ENCODE peak calls at places on chromosomes 7 and 10, in four cellular contexts. One of them, this sample, is unnamed.

GRCh38 chr10:51422311-51423120 is 276.9 kb downstream of the CSTF2T start:
- DNase-seq in heart right ventricle: peak; percentile 24
- DNase-seq in psoas muscle: peak; percentile 44
- DNase-seq in body of pancreas: peak; percentile 68
- DNase-seq in this sample: peak; percentile 51

GRCh38 chr10:16989826-16990293 is 139.8 kb downstream of the CUBN start:
- DNase-seq in heart right ventricle: no peak
- DNase-seq in psoas muscle: no peak
- DNase-seq in body of pancreas: no peak
- DNase-seq in this sample: no peak

GRCh38 chr7:51357821-51358220 is 41.2 kb upstream of the COBL start:
- DNase-seq in heart right ventricle: no peak
- DNase-seq in psoas muscle: no peak
- DNase-seq in body of pancreas: no peak
- DNase-seq in this sample: no peak

GRCh38 chr10:28801869-28802268 is 124.5 kb downstream of the BAMBI start:
- DNase-seq in heart right ventricle: no peak
- DNase-seq in psoas muscle: no peak
- DNase-seq in body of pancreas: no peak
- DNase-seq in this sample: no peak

GRCh38 chr7:131546583-131547111 is 9.8 kb downstream of the PODXL start:
- DNase-seq in heart right ventricle: no peak
- DNase-seq in psoas muscle: no peak
- DNase-seq in body of pancreas: no peak
- DNase-seq in this sample: no peak

GRCh38 chr7:20596653-20597052 is 18.8 kb upstream of the ABCB5 start:
- DNase-seq in heart right ventricle: no peak
- DNase-seq in psoas muscle: no peak
- DNase-seq in body of pancreas: no peak
- DNase-seq in this sample: no peak

GRCh38 chr7:123485187-123485586 is 49.2 kb downstream of the IQUB start:
- DNase-seq in heart right ventricle: no peak
- DNase-seq in psoas muscle: no peak
- DNase-seq in body of pancreas: no peak
- DNase-seq in this sample: no peak

GRCh38 chr7:112204776-112205347 is 1.3 kb downstream of the DOCK4 start:
- DNase-seq in heart right ventricle: no peak
- DNase-seq in psoas muscle: no peak
- DNase-seq in body of pancreas: no peak
- DNase-seq in this sample: no peak

GRCh38 chr10:79376751-79377556 is 29.7 kb downstream of the PPIF start:
- DNase-seq in heart right ventricle: no peak
- DNase-seq in psoas muscle: no peak
- DNase-seq in body of pancreas: no peak
- DNase-seq in this sample: no peak

GRCh38 chr7:64099656-64100531 is 54.7 kb downstream of the ZNF727 start:
- DNase-seq in heart right ventricle: no peak
- DNase-seq in psoas muscle: no peak
- DNase-seq in body of pancreas: no peak
- DNase-seq in this sample: no peak

GRCh38 chr10:72275351-72276012 is 1.8 kb downstream of the DDIT4 start:
- DNase-seq in heart right ventricle: peak; percentile 33
- DNase-seq in psoas muscle: no peak
- DNase-seq in body of pancreas: peak; percentile 48
- DNase-seq in this sample: no peak

GRCh38 chr7:72335561-72336381 is 76.4 kb downstream of the CALN1 start:
- DNase-seq in heart right ventricle: no peak
- DNase-seq in psoas muscle: no peak
- DNase-seq in body of pancreas: no peak
- DNase-seq in this sample: no peak

GRCh38 chr7:20343211-20343610 is 12.5 kb downstream of the ITGB8 start:
- DNase-seq in heart right ventricle: no peak
- DNase-seq in psoas muscle: no peak
- DNase-seq in body of pancreas: no peak
- DNase-seq in this sample: no peak

GRCh38 chr7:26278769-26279168 is 12.9 kb upstream of the SNX10 start:
- DNase-seq in heart right ventricle: no peak
- DNase-seq in psoas muscle: no peak
- DNase-seq in body of pancreas: no peak
- DNase-seq in this sample: no peak

GRCh38 chr7:140036224-140036651 is 26.5 kb downstream of the PARP12 start:
- DNase-seq in heart right ventricle: no peak
- DNase-seq in psoas muscle: no peak
- DNase-seq in body of pancreas: no peak
- DNase-seq in this sample: no peak

GRCh38 chr7:74464931-74465906 is 11.5 kb downstream of the GTF2IRD1 start:
- DNase-seq in heart right ventricle: no peak
- DNase-seq in psoas muscle: no peak
- DNase-seq in body of pancreas: peak; percentile 25
- DNase-seq in this sample: no peak

GRCh38 chr10:22365233-22365632 is 19.9 kb downstream of the SPAG6 start:
- DNase-seq in heart right ventricle: no peak
- DNase-seq in psoas muscle: no peak
- DNase-seq in body of pancreas: no peak
- DNase-seq in this sample: no peak

GRCh38 chr7:122337011-122337410 is 32.5 kb upstream of the FEZF1 start:
- DNase-seq in heart right ventricle: no peak
- DNase-seq in psoas muscle: no peak
- DNase-seq in body of pancreas: no peak
- DNase-seq in this sample: no peak

GRCh38 chr10:3887885-3888476 is 103.0 kb upstream of the KLF6 start:
- DNase-seq in heart right ventricle: no peak
- DNase-seq in psoas muscle: peak; percentile 47
- DNase-seq in body of pancreas: no peak
- DNase-seq in this sample: no peak

GRCh38 chr10:102752934-102753664 is 9.4 kb downstream of the WBP1L start:
- DNase-seq in heart right ventricle: no peak
- DNase-seq in psoas muscle: no peak
- DNase-seq in body of pancreas: no peak
- DNase-seq in this sample: no peak

GRCh38 chr10:73117976-73118743 is 7.9 kb downstream of the NUDT13 start:
- DNase-seq in heart right ventricle: no peak
- DNase-seq in psoas muscle: no peak
- DNase-seq in body of pancreas: no peak
- DNase-seq in this sample: no peak

GRCh38 chr7:107580716-107581383 is 804 bp downstream of the BCAP29 start:
- DNase-seq in heart right ventricle: no peak
- DNase-seq in psoas muscle: no peak
- DNase-seq in body of pancreas: no peak
- DNase-seq in this sample: no peak

GRCh38 chr10:42801135-42801534 is 18.5 kb downstream of the BMS1 start:
- DNase-seq in heart right ventricle: no peak
- DNase-seq in psoas muscle: no peak
- DNase-seq in body of pancreas: no peak
- DNase-seq in this sample: no peak

GRCh38 chr7:55280031-55280454 is 85.1 kb upstream of the LANCL2 start:
- DNase-seq in heart right ventricle: no peak
- DNase-seq in psoas muscle: peak; percentile 36
- DNase-seq in body of pancreas: peak; percentile 62
- DNase-seq in this sample: peak; percentile 61

GRCh38 chr7:22559829-22560489 is 60.0 kb upstream of the STEAP1B start:
- DNase-seq in heart right ventricle: peak; percentile 45
- DNase-seq in psoas muscle: peak; percentile 58
- DNase-seq in body of pancreas: peak; percentile 70
- DNase-seq in this sample: peak; percentile 69

GRCh38 chr10:18650618-18651017 is 769 bp downstream of the NSUN6 start:
- DNase-seq in heart right ventricle: no peak
- DNase-seq in psoas muscle: no peak
- DNase-seq in body of pancreas: no peak
- DNase-seq in this sample: no peak

GRCh38 chr10:95337354-95337753 is 46.6 kb upstream of the PDLIM1 start:
- DNase-seq in heart right ventricle: no peak
- DNase-seq in psoas muscle: no peak
- DNase-seq in body of pancreas: no peak
- DNase-seq in this sample: no peak

GRCh38 chr10:25114036-25114411 is 60.8 kb upstream of the GPR158 start:
- DNase-seq in heart right ventricle: no peak
- DNase-seq in psoas muscle: no peak
- DNase-seq in body of pancreas: no peak
- DNase-seq in this sample: no peak

GRCh38 chr7:18610331-18610948 is 114.9 kb downstream of the HDAC9 start:
- DNase-seq in heart right ventricle: no peak
- DNase-seq in psoas muscle: no peak
- DNase-seq in body of pancreas: peak; percentile 15
- DNase-seq in this sample: no peak

GRCh38 chr7:27302590-27302989 is 60.0 kb downstream of the EVX1 start:
- DNase-seq in heart right ventricle: no peak
- DNase-seq in psoas muscle: no peak
- DNase-seq in body of pancreas: no peak
- DNase-seq in this sample: no peak

GRCh38 chr7:36406156-36406555 is 16.5 kb downstream of the ANLN start:
- DNase-seq in heart right ventricle: no peak
- DNase-seq in psoas muscle: no peak
- DNase-seq in body of pancreas: no peak
- DNase-seq in this sample: no peak

GRCh38 chr10:98006266-98006665 is 24.2 kb downstream of the CRTAC1 start:
- DNase-seq in heart right ventricle: no peak
- DNase-seq in psoas muscle: no peak
- DNase-seq in body of pancreas: no peak
- DNase-seq in this sample: no peak

DNA sequence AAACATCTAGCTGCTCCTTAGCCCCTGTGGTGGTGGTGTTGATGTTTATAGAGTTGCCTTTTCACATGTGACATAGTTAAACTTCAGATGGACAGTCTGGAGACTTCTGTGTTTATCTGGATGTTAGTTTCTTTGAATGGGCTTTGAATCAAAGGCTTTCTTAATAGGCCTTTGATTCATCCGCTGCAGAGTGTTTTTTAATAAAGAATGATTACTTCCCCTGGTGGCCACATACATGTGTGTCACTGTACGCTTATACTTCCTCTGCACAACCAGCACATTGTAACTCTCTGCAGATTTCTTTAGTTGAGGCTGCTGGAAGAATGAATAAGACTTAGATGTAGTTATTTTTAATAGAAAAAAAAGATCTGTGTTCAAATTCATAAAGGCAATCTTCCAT is 221.1 kb downstream of the DYNC1I1 start:
- DNase-seq in heart right ventricle: no peak
- DNase-seq in psoas muscle: no peak
- DNase-seq in body of pancreas: no peak
- DNase-seq in this sample: no peak
- H3K4me1 ChIP-seq in heart right ventricle: no peaks in the 10 kb centered on the region
- H3K4me1 ChIP-seq in psoas muscle: no peaks in the 10 kb centered on the region
- H3K4me1 ChIP-seq in body of pancreas: no peaks in the 10 kb centered on the region
- H3K4me1 ChIP-seq in this sample: no peaks in the 10 kb centered on the region

GRCh38 chr10:132539431-132539839 is 1.8 kb downstream of the INPP5A start:
- DNase-seq in heart right ventricle: no peak
- DNase-seq in psoas muscle: peak; percentile 41
- DNase-seq in body of pancreas: peak; percentile 76
- DNase-seq in this sample: no peak
- H3K4me1 ChIP-seq in heart right ventricle: peaks cover 74% of the 10 kb centered on the region
- H3K4me1 ChIP-seq in psoas muscle: peaks cover 64% of the 10 kb centered on the region
- H3K4me1 ChIP-seq in body of pancreas: peaks cover 60% of the 10 kb centered on the region
- H3K4me1 ChIP-seq in this sample: peaks cover 38% of the 10 kb centered on the region

GRCh38 chr10:119326167-119326566 is 118.8 kb downstream of the GRK5 start:
- DNase-seq in heart right ventricle: no peak
- DNase-seq in psoas muscle: no peak
- DNase-seq in body of pancreas: no peak
- DNase-seq in this sample: no peak

GRCh38 chr10:119325131-119325530 is 117.8 kb downstream of the GRK5 start:
- DNase-seq in heart right ventricle: no peak
- DNase-seq in psoas muscle: no peak
- DNase-seq in body of pancreas: no peak
- DNase-seq in this sample: no peak

GRCh38 chr10:119330342-119330741 is 123.0 kb downstream of the GRK5 start:
- DNase-seq in heart right ventricle: no peak
- DNase-seq in psoas muscle: no peak
- DNase-seq in body of pancreas: no peak
- DNase-seq in this sample: no peak

GRCh38 chr10:119328222-119328621 is 120.9 kb downstream of the GRK5 start:
- DNase-seq in heart right ventricle: no peak
- DNase-seq in psoas muscle: no peak
- DNase-seq in body of pancreas: no peak
- DNase-seq in this sample: no peak

GRCh38 chr10:119327096-119327745 is 119.8 kb downstream of the GRK5 start:
- DNase-seq in heart right ventricle: no peak
- DNase-seq in psoas muscle: no peak
- DNase-seq in body of pancreas: no peak
- DNase-seq in this sample: no peak
- H3K4me1 ChIP-seq in heart right ventricle: peaks cover 35% of the 10 kb centered on the region
- H3K4me1 ChIP-seq in psoas muscle: no peaks in the 10 kb centered on the region
- H3K4me1 ChIP-seq in body of pancreas: no peaks in the 10 kb centered on the region
- H3K4me1 ChIP-seq in this sample: peaks cover 8% of the 10 kb centered on the region

GRCh38 chr7:98293265-98293664 is 11.8 kb downstream of the BRI3 start:
- DNase-seq in heart right ventricle: no peak
- DNase-seq in psoas muscle: no peak
- DNase-seq in body of pancreas: no peak
- DNase-seq in this sample: no peak
- H3K4me1 ChIP-seq in heart right ventricle: peaks cover 42% of the 10 kb centered on the region
- H3K4me1 ChIP-seq in psoas muscle: peaks cover 22% of the 10 kb centered on the region
- H3K4me1 ChIP-seq in body of pancreas: peaks cover 33% of the 10 kb centered on the region
- H3K4me1 ChIP-seq in this sample: peaks cover 4% of the 10 kb centered on the region

DNA sequence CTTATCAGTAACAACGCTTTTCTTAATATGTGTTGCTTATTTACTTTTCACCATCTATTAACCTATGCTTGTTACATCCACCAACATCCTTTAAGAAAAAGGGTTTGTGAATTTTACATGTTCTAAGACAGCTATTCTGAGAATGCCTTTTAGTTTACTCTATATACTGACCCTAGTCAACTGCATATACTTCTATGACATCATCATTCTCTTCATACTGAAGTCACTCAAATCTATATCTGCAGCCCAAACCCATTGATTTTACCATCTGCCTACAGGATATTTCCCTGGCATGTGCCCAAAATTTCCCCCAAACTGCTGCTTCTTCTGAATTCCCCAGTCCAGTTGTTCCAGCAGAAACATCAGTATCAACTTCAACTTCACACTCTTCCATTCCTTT is 94.6 kb upstream of the FAM204A start:
- DNase-seq in heart right ventricle: no peak
- DNase-seq in psoas muscle: no peak
- DNase-seq in body of pancreas: no peak
- DNase-seq in this sample: no peak
- H3K4me1 ChIP-seq in heart right ventricle: no peaks in the 10 kb centered on the region
- H3K4me1 ChIP-seq in psoas muscle: no peaks in the 10 kb centered on the region
- H3K4me1 ChIP-seq in body of pancreas: no peaks in the 10 kb centered on the region
- H3K4me1 ChIP-seq in this sample: no peaks in the 10 kb centered on the region

GRCh38 chr10:124149681-124150080 is 56.3 kb upstream of the CHST15 start:
- DNase-seq in heart right ventricle: no peak
- DNase-seq in psoas muscle: no peak
- DNase-seq in body of pancreas: no peak
- DNase-seq in this sample: no peak
- H3K4me1 ChIP-seq in heart right ventricle: peaks cover 51% of the 10 kb centered on the region
- H3K4me1 ChIP-seq in psoas muscle: peaks cover 25% of the 10 kb centered on the region
- H3K4me1 ChIP-seq in body of pancreas: peaks cover 20% of the 10 kb centered on the region
- H3K4me1 ChIP-seq in this sample: peaks cover 22% of the 10 kb centered on the region

DNA sequence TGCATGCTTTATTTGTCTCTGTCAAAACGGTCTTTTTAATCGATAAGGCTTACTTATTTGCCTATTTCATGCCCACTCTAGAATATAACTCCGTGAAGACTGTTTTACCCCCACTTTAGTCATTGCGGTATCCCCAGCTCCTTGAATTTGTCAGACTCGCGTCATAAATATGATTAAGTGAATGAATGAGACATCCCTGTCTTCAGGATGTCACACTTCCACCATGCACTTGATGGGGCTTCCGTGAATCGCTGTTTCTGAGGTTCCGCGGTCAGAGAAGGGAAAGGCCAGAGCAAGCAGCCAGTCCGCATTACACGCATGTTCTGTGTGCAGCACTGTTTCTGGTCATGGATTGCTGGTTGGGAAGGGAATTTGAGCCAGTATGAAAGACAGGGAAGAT is 138.8 kb downstream of the CELF2 start:
- DNase-seq in heart right ventricle: no peak
- DNase-seq in psoas muscle: no peak
- DNase-seq in body of pancreas: no peak
- DNase-seq in this sample: no peak
- H3K4me1 ChIP-seq in heart right ventricle: peaks cover 78% of the 10 kb centered on the region
- H3K4me1 ChIP-seq in psoas muscle: peaks cover 31% of the 10 kb centered on the region
- H3K4me1 ChIP-seq in body of pancreas: no peaks in the 10 kb centered on the region
- H3K4me1 ChIP-seq in this sample: peaks cover 8% of the 10 kb centered on the region

This sample was measured in lung.